ENCODE peak calls at places on chromosome 15, in four cellular contexts. M is left ventricle myocardium inferior, K is cardiac fibroblast, R is tibial nerve. V is an unnamed sample.

GRCh38 chr15:82093774-82094211 is 48.0 kb upstream of the MEX3B start:
- DNase-seq in M (no peak), R (no peak), K (peak), V (peak)

GRCh38 chr15:88440021-88440420 is 27.2 kb downstream of the MRPL46 start:
- DNase-seq in K (peak), R (no peak), M (no peak), V (peak)

GRCh38 chr15:25727867-25728600 is 135.1 kb downstream of the ATP10A start:
- DNase-seq in M (no peak), R (no peak), K (no peak), V (no peak)

GRCh38 chr15:40914486-40914885 is 14.7 kb upstream of the DLL4 start:
- DNase-seq in R (no peak), K (no peak), M (no peak), V (no peak)

GRCh38 chr15:51917493-51917892 is 54.1 kb downstream of the LEO1 start:
- DNase-seq in K (peak), M (no peak), R (no peak), V (peak)

GRCh38 chr15:22823495-22824128 is 14.9 kb upstream of the NIPA2 start:
- DNase-seq in K (no peak), M (no peak), R (no peak), V (no peak)

GRCh38 chr15:71219646-71220045 is 104.4 kb downstream of the THSD4 start:
- DNase-seq in R (no peak), K (peak), M (no peak), V (peak)

GRCh38 chr15:77507911-77508310 is 87.2 kb downstream of the HMG20A start:
- DNase-seq in R (peak), K (peak), M (peak), V (peak)

GRCh38 chr15:35691176-35691761 is 145.3 kb upstream of the DPH6 start:
- DNase-seq in K (no peak), M (no peak), R (no peak), V (no peak)

GRCh38 chr15:38389924-38390542 is 63.9 kb upstream of the FAM98B start:
- DNase-seq in R (peak), M (peak), K (peak), V (peak)

GRCh38 chr15:77642793-77643430 is 10.2 kb upstream of the LINGO1 start:
- DNase-seq in K (no peak), M (no peak), R (no peak), V (no peak)

GRCh38 chr15:52256930-52257733 is 38.5 kb downstream of the MYO5C start:
- DNase-seq in R (no peak), K (peak), M (no peak), V (no peak)

GRCh38 chr15:89822951-89823701 is 8.5 kb upstream of the ANPEP start:
- DNase-seq in K (peak), R (no peak), M (no peak), V (peak)

GRCh38 chr15:99037646-99038045 is 30.1 kb upstream of the PGPEP1L start:
- DNase-seq in R (no peak), M (no peak), K (no peak), V (no peak)

GRCh38 chr15:31452595-31453557 is 126.2 kb downstream of the KLF13 start:
- DNase-seq in M (no peak), R (no peak), K (no peak), V (no peak)

GRCh38 chr15:25406846-25407245 is 32.0 kb downstream of the UBE3A start:
- DNase-seq in R (no peak), M (no peak), K (no peak), V (no peak)

GRCh38 chr15:68412218-68412617 is 19.7 kb downstream of the ITGA11 start:
- DNase-seq in R (no peak), K (no peak), M (no peak), V (no peak)

GRCh38 chr15:67076147-67076843 is 10.9 kb downstream of the SMAD3 start:
- DNase-seq in M (no peak), K (peak), R (no peak), V (peak)

GRCh38 chr15:35673093-35673573 is 127.2 kb upstream of the DPH6 start:
- DNase-seq in R (no peak), M (no peak), K (peak), V (no peak)

GRCh38 chr15:34365836-34366235 is 1.2 kb downstream of the LPCAT4 start:
- DNase-seq in R (no peak), M (no peak), K (no peak), V (no peak)

GRCh38 chr15:58378241-58379085 is 53.3 kb upstream of the LIPC start:
- DNase-seq in R (no peak), K (no peak), M (no peak), V (no peak)

GRCh38 chr15:100253640-100254039 is 88.1 kb downstream of the ADAMTS17 start:
- DNase-seq in M (no peak), K (no peak), R (no peak), V (no peak)

GRCh38 chr15:34336947-34337556 is 529 bp downstream of the SLC12A6 start:
- DNase-seq in K (no peak), R (peak), M (no peak), V (no peak)

GRCh38 chr15:29029651-29030195 is 143.9 kb downstream of the APBA2 start:
- DNase-seq in K (no peak), M (no peak), R (no peak), V (no peak)

GRCh38 chr15:41476416-41477048 is 17.1 kb upstream of the ITPKA start:
- DNase-seq in R (no peak), M (no peak), K (peak), V (peak)

GRCh38 chr15:40064231-40064894 is 25.4 kb upstream of the SRP14 start:
- DNase-seq in M (no peak), K (peak), R (no peak), V (peak)

GRCh38 chr15:63310646-63311045 is 33.2 kb downstream of the APH1B start:
- DNase-seq in K (peak), R (no peak), M (no peak), V (no peak)

GRCh38 chr15:80991446-80991845 is 1.8 kb upstream of the MESD start:
- DNase-seq in R (peak), M (peak), K (peak), V (peak)

GRCh38 chr15:44243146-44243545 is 45.4 kb upstream of the GOLM2 start:
- DNase-seq in K (peak), M (no peak), R (no peak), V (no peak)

GRCh38 chr15:90812881-90813280 is 55.5 kb upstream of the FURIN start:
- DNase-seq in K (no peak), R (no peak), M (no peak), V (no peak)

GRCh38 chr15:40441736-40442531 is 1.2 kb downstream of the BAHD1 start:
- DNase-seq in M (no peak), R (no peak), K (no peak), V (no peak)

GRCh38 chr15:78037779-78038305 is 39.7 kb downstream of the TBC1D2B start:
- DNase-seq in R (no peak), M (no peak), K (no peak), V (no peak)

GRCh38 chr15:82768414-82769081 is 37.3 kb downstream of the FSD2 start:
- DNase-seq in M (no peak), R (no peak), K (no peak), V (peak)

GRCh38 chr15:40928975-40929729 is at the start of gene DLL4:
- DNase-seq in K (peak), R (no peak), M (peak), V (peak)

GRCh38 chr15:24675332-24676144 is at the start of gene NPAP1:
- DNase-seq in M (no peak), K (no peak), R (no peak), V (no peak)

GRCh38 chr15:70713547-70714414 is 49.6 kb downstream of the UACA start:
- DNase-seq in M (no peak), K (peak), R (no peak), V (no peak)

GRCh38 chr15:93035092-93035915 is 53.7 kb downstream of the RGMA start:
- DNase-seq in K (no peak), M (no peak), R (peak), V (no peak)

GRCh38 chr15:99090938-99091337 is 13.9 kb upstream of the SYNM start:
- DNase-seq in R (no peak), K (no peak), M (no peak), V (no peak)

DNA sequence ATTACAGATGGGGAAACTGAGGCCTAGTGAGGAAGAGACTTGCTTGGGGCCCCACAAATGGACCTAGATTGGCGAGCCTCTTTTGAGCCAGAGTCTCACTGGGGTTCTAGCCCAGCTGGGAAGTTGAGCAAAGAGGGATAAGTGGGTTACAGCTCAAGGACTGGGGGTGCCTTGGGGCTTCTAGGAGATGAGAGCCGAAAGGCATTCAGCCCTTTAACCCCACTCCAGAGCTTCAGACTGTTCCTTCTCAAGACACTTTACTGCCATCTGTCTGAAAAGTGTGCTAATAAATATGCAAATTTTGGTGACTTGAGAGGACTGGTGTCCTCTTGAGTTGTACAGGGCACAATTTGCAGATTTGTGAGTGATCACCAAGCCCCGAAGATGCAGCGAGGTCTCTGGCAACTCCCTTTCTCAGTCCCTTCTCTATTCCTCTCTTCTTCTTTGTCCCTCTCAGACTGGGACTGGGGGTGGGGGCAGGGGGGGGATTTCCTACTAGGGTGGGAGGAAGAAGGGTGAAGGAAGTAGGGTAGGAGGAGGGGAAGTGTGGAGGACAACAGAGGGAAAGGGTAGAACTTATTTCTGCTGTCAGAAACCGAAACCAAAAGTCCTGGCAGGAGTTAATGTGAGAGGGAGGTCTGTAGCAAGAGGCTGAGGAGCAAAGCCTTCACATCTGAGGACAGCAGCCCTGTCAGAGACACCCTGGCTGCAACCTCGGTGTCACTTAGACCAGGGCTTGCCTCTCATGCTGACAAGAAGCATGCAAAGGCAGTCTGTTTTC is 16.2 kb upstream of the ANKDD1A start:
- DNase-seq in K (peak), M (no peak), R (no peak), V (no peak)
- TF ChIP-seq CTCF in K (no peak), M (no peak), R (peak), V (no peak)

GRCh38 chr15:94131875-94132274 is 99.5 kb upstream of the MCTP2 start:
- DNase-seq in K (no peak), M (no peak), R (no peak), V (no peak)
- TF ChIP-seq CTCF in K (no peak), M (no peak), R (no peak), V (no peak)

GRCh38 chr15:95718441-95718840 is 612.1 kb upstream of the NR2F2 start:
- DNase-seq in K (peak), R (no peak), M (peak), V (no peak)

GRCh38 chr15:95713315-95713714 is 617.2 kb upstream of the NR2F2 start:
- DNase-seq in R (no peak), M (no peak), K (no peak), V (no peak)

GRCh38 chr15:95716708-95717107 is 613.8 kb upstream of the NR2F2 start:
- DNase-seq in K (no peak), R (no peak), M (no peak), V (no peak)

GRCh38 chr15:95715116-95715888 is 615.2 kb upstream of the NR2F2 start:
- DNase-seq in R (no peak), M (no peak), K (peak), V (no peak)

GRCh38 chr15:95715919-95716318 is 614.6 kb upstream of the NR2F2 start:
- DNase-seq in R (no peak), K (no peak), M (no peak), V (no peak)
- TF ChIP-seq CTCF in R (no peak), K (no peak), M (no peak), V (no peak)

DNA sequence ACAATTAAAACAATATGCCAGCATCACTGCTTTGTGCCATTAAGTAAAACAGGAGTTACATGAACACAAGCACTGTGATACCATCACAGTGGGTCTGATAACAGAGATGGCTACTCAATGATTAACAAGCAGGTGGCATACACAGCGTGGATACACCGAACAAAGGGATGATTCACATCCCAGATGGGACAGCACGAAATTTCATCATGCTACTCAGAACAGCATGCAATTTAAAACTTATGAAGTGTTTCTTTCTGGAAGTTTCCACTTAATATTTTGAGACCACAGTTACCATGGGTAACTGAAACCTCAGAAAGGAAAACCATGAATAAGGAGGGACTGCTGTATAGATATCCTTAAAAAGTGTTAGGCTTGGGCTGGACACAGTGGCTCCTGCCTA is 44.5 kb downstream of the SLC24A1 start:
- DNase-seq in K (no peak), R (no peak), M (no peak), V (peak)
- TF ChIP-seq CTCF in K (peak), R (no peak), M (no peak), V (no peak)

V was measured in MCF 10A.